ENCODE peak calls at places on chromosomes 12 and 14, in nine cellular contexts. N, B, D, Z, M, F, A, S and R are unnamed samples.

GRCh38 chr12:69070319-69071090 is 137.5 kb upstream of the CPM start:
- DNase-seq in N (no peak), B (peak), D (peak), Z (no peak), M (peak), F (peak), A (peak), S (peak), R (peak)

GRCh38 chr12:62917066-62917465 is 17.9 kb downstream of the PPM1H start:
- DNase-seq in N (no peak), B (no peak), D (no peak), Z (no peak), M (no peak), F (no peak), A (no peak), S (no peak), R (no peak)

GRCh38 chr14:21200752-21201461 is 45.0 kb upstream of the OR5AU1 start:
- DNase-seq in N (no peak), B (no peak), D (no peak), Z (no peak), M (no peak), F (no peak), A (no peak), S (no peak), R (no peak)

GRCh38 chr12:112905451-112906089 is 1.2 kb upstream of the OAS1 start:
- DNase-seq in N (no peak), B (no peak), D (no peak), Z (no peak), M (no peak), F (peak), A (peak), S (no peak), R (no peak)

GRCh38 chr14:32329690-32330290 is 692 bp downstream of the AKAP6 start:
- DNase-seq in N (no peak), B (no peak), D (no peak), Z (no peak), M (no peak), F (no peak), A (no peak), S (no peak), R (no peak)

GRCh38 chr14:76227450-76228050 is 75.8 kb downstream of the GPATCH2L start:
- DNase-seq in N (no peak), B (peak), D (no peak), Z (peak), M (no peak), F (peak), A (peak), S (no peak), R (no peak)

GRCh38 chr12:6042447-6042846 is 82.0 kb downstream of the VWF start:
- DNase-seq in N (no peak), B (no peak), D (no peak), Z (no peak), M (no peak), F (peak), A (no peak), S (no peak), R (no peak)

GRCh38 chr12:94761559-94761958 is 111.2 kb upstream of the TMCC3 start:
- DNase-seq in N (no peak), B (peak), D (no peak), Z (peak), M (no peak), F (peak), A (peak), S (no peak), R (peak)

GRCh38 chr12:113724703-113725556 is 241.2 kb downstream of the RBM19 start:
- DNase-seq in N (no peak), B (no peak), D (no peak), Z (no peak), M (no peak), F (no peak), A (no peak), S (no peak), R (no peak)

GRCh38 chr12:124496584-124496983 is 70.8 kb downstream of the NCOR2 start:
- DNase-seq in N (no peak), B (no peak), D (no peak), Z (no peak), M (no peak), F (peak), A (no peak), S (no peak), R (no peak)

GRCh38 chr12:11650697-11651281 is 1.3 kb downstream of the ETV6 start:
- DNase-seq in N (no peak), B (peak), D (no peak), Z (no peak), M (no peak), F (peak), A (peak), S (peak), R (no peak)

GRCh38 chr14:23661542-23661941 is 25.4 kb downstream of the DHRS2 start:
- DNase-seq in N (no peak), B (no peak), D (no peak), Z (no peak), M (no peak), F (no peak), A (no peak), S (no peak), R (no peak)

GRCh38 chr12:101498252-101498651 is 23.1 kb downstream of the SPIC start:
- DNase-seq in N (no peak), B (no peak), D (no peak), Z (no peak), M (no peak), F (no peak), A (no peak), S (no peak), R (no peak)

GRCh38 chr14:34997762-34998161 is 15.0 kb downstream of the SRP54 start:
- DNase-seq in N (no peak), B (peak), D (no peak), Z (no peak), M (no peak), F (no peak), A (peak), S (peak), R (no peak)

GRCh38 chr14:92607702-92608429 is 94.3 kb downstream of the RIN3 start:
- DNase-seq in N (no peak), B (peak), D (no peak), Z (peak), M (no peak), F (peak), A (peak), S (no peak), R (no peak)

GRCh38 chr14:99156026-99156425 is 116.0 kb downstream of the BCL11B start:
- DNase-seq in N (no peak), B (no peak), D (no peak), Z (no peak), M (peak), F (no peak), A (no peak), S (no peak), R (peak)

GRCh38 chr12:87866602-87867292 is 162.5 kb downstream of the C12orf50 start:
- DNase-seq in N (no peak), B (peak), D (no peak), Z (no peak), M (no peak), F (peak), A (peak), S (no peak), R (no peak)

GRCh38 chr12:54413284-54414190 is 5.5 kb downstream of the ITGA5 start:
- DNase-seq in N (no peak), B (peak), D (no peak), Z (no peak), M (no peak), F (peak), A (peak), S (no peak), R (peak)

GRCh38 chr12:115203661-115204060 is 519.7 kb upstream of the TBX3 start:
- DNase-seq in N (no peak), B (peak), D (no peak), Z (no peak), M (no peak), F (peak), A (no peak), S (no peak), R (no peak)

GRCh38 chr14:51014625-51015024 is 70.3 kb upstream of the PYGL start:
- DNase-seq in N (no peak), B (no peak), D (no peak), Z (no peak), M (no peak), F (peak), A (no peak), S (no peak), R (no peak)

GRCh38 chr12:20345866-20346265 is 22.5 kb upstream of the PDE3A start:
- DNase-seq in N (no peak), B (peak), D (no peak), Z (no peak), M (no peak), F (no peak), A (peak), S (no peak), R (no peak)

GRCh38 chr14:76769636-76770292 is 8.5 kb downstream of the VASH1 start:
- DNase-seq in N (no peak), B (no peak), D (peak), Z (no peak), M (peak), F (no peak), A (no peak), S (no peak), R (no peak)

GRCh38 chr12:20367731-20368652 is at the start of gene PDE3A:
- DNase-seq in N (no peak), B (peak), D (peak), Z (no peak), M (peak), F (peak), A (peak), S (peak), R (peak)

GRCh38 chr12:70641691-70642090 is 4.5 kb upstream of the PTPRB start:
- DNase-seq in N (no peak), B (no peak), D (no peak), Z (no peak), M (no peak), F (no peak), A (no peak), S (no peak), R (no peak)

GRCh38 chr14:54686219-54686870 is 119.4 kb downstream of the SAMD4A start:
- DNase-seq in N (no peak), B (peak), D (peak), Z (no peak), M (peak), F (peak), A (peak), S (no peak), R (peak)

GRCh38 chr14:53509845-53510244 is 356.7 kb upstream of the DDHD1 start:
- DNase-seq in N (no peak), B (no peak), D (peak), Z (no peak), M (no peak), F (peak), A (peak), S (no peak), R (no peak)

GRCh38 chr14:34423445-34423844 is 38.6 kb downstream of the SPTSSA start:
- DNase-seq in N (no peak), B (no peak), D (no peak), Z (no peak), M (no peak), F (no peak), A (no peak), S (no peak), R (no peak)

GRCh38 chr14:24817638-24818053 is 183.7 kb upstream of the GZMB start:
- DNase-seq in N (no peak), B (peak), D (no peak), Z (no peak), M (no peak), F (peak), A (peak), S (no peak), R (peak)

GRCh38 chr14:36227344-36227743 is 50.8 kb upstream of the PTCSC3 start:
- DNase-seq in N (no peak), B (no peak), D (no peak), Z (no peak), M (no peak), F (no peak), A (no peak), S (no peak), R (no peak)

GRCh38 chr12:107736914-107737313 is 24.0 kb downstream of the PRDM4 start:
- DNase-seq in N (no peak), B (no peak), D (no peak), Z (no peak), M (no peak), F (no peak), A (no peak), S (no peak), R (no peak)

GRCh38 chr12:5068623-5069022 is 24.9 kb downstream of the KCNA5 start:
- DNase-seq in N (no peak), B (no peak), D (no peak), Z (no peak), M (no peak), F (no peak), A (no peak), S (no peak), R (no peak)

GRCh38 chr12:52055781-52056711 is 4.8 kb downstream of the NR4A1 start:
- DNase-seq in N (no peak), B (peak), D (no peak), Z (no peak), M (peak), F (no peak), A (peak), S (no peak), R (no peak)

GRCh38 chr12:52054231-52054837 is 3.1 kb downstream of the NR4A1 start:
- DNase-seq in N (no peak), B (no peak), D (no peak), Z (no peak), M (peak), F (no peak), A (peak), S (no peak), R (no peak)

GRCh38 chr12:52052471-52053186 is 1.4 kb downstream of the NR4A1 start:
- DNase-seq in N (no peak), B (peak), D (no peak), Z (peak), M (peak), F (no peak), A (peak), S (no peak), R (no peak)

GRCh38 chr12:52054838-52055741 is 3.8 kb downstream of the NR4A1 start:
- DNase-seq in N (no peak), B (peak), D (no peak), Z (no peak), M (no peak), F (no peak), A (peak), S (no peak), R (no peak)

DNA sequence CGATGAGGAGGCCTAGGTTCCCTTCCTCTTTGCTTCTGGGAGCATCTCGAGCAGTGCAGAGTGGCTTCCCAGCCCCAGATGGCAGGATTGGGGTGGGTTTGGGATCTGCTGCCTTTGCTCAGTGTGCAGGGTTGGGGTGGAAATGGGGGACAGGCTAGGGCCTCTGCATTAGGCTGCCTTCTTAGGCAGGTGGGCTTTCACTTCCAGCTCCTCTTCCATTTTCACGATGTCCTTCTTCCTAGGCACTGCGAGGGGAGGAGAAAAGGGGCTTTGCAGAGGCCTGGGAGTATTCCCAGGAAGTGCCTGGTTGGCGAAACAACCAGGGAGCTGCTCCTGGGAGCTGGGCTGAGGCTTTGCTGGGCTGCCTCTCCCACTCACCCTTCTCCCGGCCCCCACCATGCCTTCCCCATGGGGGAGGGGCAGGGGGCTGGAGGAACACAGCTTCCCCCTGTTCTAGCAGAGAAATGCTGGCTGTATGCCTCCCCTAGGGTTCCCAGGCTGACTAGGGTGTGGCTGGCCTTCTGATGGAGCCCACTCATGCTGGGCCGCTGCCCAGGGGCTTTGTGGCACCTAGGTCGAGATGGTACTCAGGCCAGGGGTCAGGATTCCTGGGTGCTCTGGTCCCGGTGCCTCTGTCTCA is 2.4 kb downstream of the NR4A1 start:
- DNase-seq in N (no peak), B (peak), D (no peak), Z (no peak), M (peak), F (no peak), A (peak), S (no peak), R (no peak)
- H3K4me3 ChIP-seq in N (peak), B (no peak), D (peak), Z (no peak), M (no peak), F (no peak), A (no peak), S (no peak), R (no peak)

DNA sequence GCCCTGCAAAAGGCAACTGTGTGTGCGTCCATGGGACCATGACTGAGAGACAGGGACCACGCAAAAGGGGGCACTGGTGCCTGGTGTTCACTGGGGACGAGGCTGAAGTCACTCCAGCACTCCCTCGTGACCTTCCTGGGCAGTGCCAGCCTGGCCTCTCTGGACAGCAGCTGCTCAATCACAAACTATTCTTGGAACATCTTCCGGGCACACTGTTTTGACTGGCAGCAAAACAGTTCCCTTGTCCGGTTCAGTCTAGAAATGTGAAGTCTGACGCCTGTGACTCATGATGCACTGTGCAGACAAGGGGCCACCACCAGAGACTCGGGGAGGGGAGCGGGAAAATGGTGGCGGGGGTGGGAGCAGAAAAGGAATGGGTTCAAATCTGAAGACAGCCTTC is 20.8 kb downstream of the SNRNP35 start:
- DNase-seq in N (no peak), B (peak), D (no peak), Z (no peak), M (peak), F (peak), A (peak), S (no peak), R (peak)
- H3K4me3 ChIP-seq in N (no peak), B (no peak), D (no peak), Z (no peak), M (no peak), F (no peak), A (no peak), S (no peak), R (no peak)

GRCh38 chr12:13764748-13765147 is 216.7 kb downstream of the GRIN2B start:
- DNase-seq in N (no peak), B (no peak), D (no peak), Z (no peak), M (no peak), F (no peak), A (no peak), S (no peak), R (no peak)
- H3K4me3 ChIP-seq in N (no peak), B (no peak), D (no peak), Z (no peak), M (no peak), F (no peak), A (no peak), S (no peak), R (no peak)

DNA sequence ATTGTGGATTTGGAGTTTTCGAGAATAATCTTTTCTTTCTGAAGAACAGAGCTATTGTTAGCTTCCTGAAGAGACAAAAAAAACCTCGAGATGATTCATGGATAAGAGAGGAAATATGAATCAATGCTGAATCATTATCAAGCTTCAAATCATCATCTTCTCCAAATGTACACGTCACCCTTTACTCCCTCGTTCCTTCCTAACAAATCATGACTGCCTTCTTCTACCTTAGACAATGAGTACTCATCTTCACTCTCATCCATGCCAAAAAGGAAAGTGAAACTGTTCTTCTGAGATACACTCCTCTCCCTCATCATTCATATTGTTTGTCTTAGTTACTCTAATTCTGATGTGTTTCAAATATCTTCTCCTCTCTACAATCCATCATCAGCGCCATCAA is 1115.8 kb upstream of the ATXN7L3B start:
- DNase-seq in N (no peak), B (no peak), D (no peak), Z (no peak), M (no peak), F (peak), A (no peak), S (no peak), R (no peak)
- H3K4me3 ChIP-seq in N (no peak), B (no peak), D (no peak), Z (no peak), M (no peak), F (no peak), A (no peak), S (no peak), R (no peak)

DNA sequence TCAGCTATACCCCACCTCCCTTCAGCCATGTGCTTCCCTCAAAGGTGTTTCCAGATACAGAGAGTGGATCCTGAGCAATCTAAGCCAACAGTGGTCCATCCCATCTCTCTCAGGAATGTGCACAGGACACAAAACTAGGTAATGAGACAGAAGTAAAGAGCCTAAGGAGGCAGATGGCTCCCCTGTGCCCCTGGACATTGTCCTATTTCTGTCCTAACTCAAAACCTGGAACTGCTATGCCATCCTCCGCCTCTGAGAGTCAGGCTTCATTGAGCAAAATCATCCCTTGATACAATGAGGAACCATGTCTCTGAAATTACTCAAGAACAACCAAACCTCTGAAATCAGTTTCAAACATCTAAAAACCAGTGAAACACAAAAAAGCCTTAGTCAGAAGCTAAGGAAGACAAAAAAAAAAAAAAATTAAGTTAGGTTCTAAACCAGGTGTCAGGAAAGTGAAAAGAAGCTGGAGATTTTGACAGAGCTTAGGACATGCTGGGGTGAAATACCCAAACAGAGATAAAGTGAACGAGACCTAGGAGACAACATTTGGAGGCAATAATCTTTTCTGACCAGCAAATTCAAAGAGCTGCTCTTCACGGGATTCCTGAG is 200.3 kb upstream of the PLEKHG7 start:
- DNase-seq in N (no peak), B (peak), D (peak), Z (no peak), M (no peak), F (no peak), A (peak), S (no peak), R (no peak)
- H3K4me3 ChIP-seq in N (no peak), B (no peak), D (no peak), Z (no peak), M (no peak), F (no peak), A (no peak), S (no peak), R (no peak)

GRCh38 chr14:37585971-37586759 is 8.9 kb downstream of the FOXA1 start:
- DNase-seq in N (no peak), B (no peak), D (no peak), Z (no peak), M (no peak), F (no peak), A (no peak), S (no peak), R (no peak)
- H3K4me3 ChIP-seq in N (no peak), B (no peak), D (no peak), Z (peak), M (no peak), F (no peak), A (no peak), S (no peak), R (no peak)

GRCh38 chr14:81435578-81436295 is 35.6 kb upstream of the STON2 start:
- DNase-seq in N (no peak), B (peak), D (no peak), Z (peak), M (peak), F (peak), A (peak), S (peak), R (peak)
- H3K4me3 ChIP-seq in N (peak), B (no peak), D (peak), Z (peak), M (peak), F (peak), A (peak), S (peak), R (no peak)